ENCODE peak calls at places on chromosomes 11 and 22, in nine cellular contexts. Y, R, T, L, B, M, F, D and O are unnamed samples. For H3K4me1, the result is how much of the 10 kb centered on the place peaks cover.

GRCh38 chr22:50343541-50343935 is 411 bp downstream of the PPP6R2 start:
- DNase-seq in F (no peak), M (no peak), L (no peak), D (no peak), Y (no peak), R (no peak), T (no peak), B (no peak), O (no peak)

GRCh38 chr11:119722281-119722794 is 6.7 kb downstream of the NECTIN1 start:
- DNase-seq in L (no peak), F (no peak), B (no peak), R (no peak), M (no peak), T (no peak), Y (no peak), D (no peak), O (no peak)

GRCh38 chr22:47374901-47375575 is 612.6 kb downstream of the TBC1D22A start:
- DNase-seq in M (no peak), F (no peak), Y (no peak), B (no peak), R (no peak), L (no peak), D (no peak), T (no peak), O (no peak)

GRCh38 chr11:77086521-77087472 is 15.8 kb upstream of the OMP start:
- DNase-seq in F (no peak), T (peak), M (no peak), B (no peak), Y (no peak), R (no peak), D (no peak), L (no peak), O (peak)

GRCh38 chr22:21624880-21625791 is 4.7 kb downstream of the YDJC start:
- DNase-seq in R (no peak), L (no peak), M (no peak), B (no peak), D (no peak), T (no peak), F (peak), Y (no peak), O (no peak)

GRCh38 chr11:124759268-124760204 is 2.6 kb downstream of the ESAM start:
- DNase-seq in L (no peak), D (peak), R (no peak), M (no peak), T (no peak), B (no peak), Y (no peak), F (no peak), O (no peak)

GRCh38 chr11:15118431-15118830 is 3.7 kb downstream of the INSC start:
- DNase-seq in D (no peak), M (no peak), F (no peak), R (no peak), B (no peak), Y (no peak), T (no peak), L (no peak), O (no peak)

GRCh38 chr11:72814831-72815618 is 814 bp downstream of the ATG16L2 start:
- DNase-seq in T (peak), Y (peak), B (peak), L (no peak), M (peak), D (peak), F (peak), R (peak), O (peak)

GRCh38 chr11:23569134-23569533 is 708.9 kb upstream of the CCDC179 start:
- DNase-seq in T (no peak), D (no peak), Y (no peak), R (no peak), F (no peak), M (no peak), B (no peak), L (no peak), O (no peak)

GRCh38 chr11:23574149-23574548 is 713.9 kb upstream of the CCDC179 start:
- DNase-seq in B (no peak), T (no peak), R (no peak), F (no peak), D (no peak), Y (no peak), M (no peak), L (no peak), O (no peak)

GRCh38 chr11:23573430-23573829 is 713.2 kb upstream of the CCDC179 start:
- DNase-seq in D (no peak), F (no peak), B (no peak), L (no peak), M (peak), T (no peak), R (no peak), Y (no peak), O (no peak)

GRCh38 chr11:23569547-23569946 is 709.3 kb upstream of the CCDC179 start:
- DNase-seq in B (no peak), F (no peak), M (no peak), L (no peak), Y (no peak), T (no peak), R (no peak), D (peak), O (no peak)

GRCh38 chr11:23570828-23571227 is 710.6 kb upstream of the CCDC179 start:
- DNase-seq in Y (no peak), T (no peak), R (peak), F (peak), D (peak), B (no peak), L (no peak), M (peak), O (no peak)
- H3K4me1 ChIP-seq in Y (under half), T (under half), R (under half), F (under half), D (under half), B (under half), L (under half), M (under half), O (under half)

GRCh38 chr11:112722876-112723275 is 238.3 kb upstream of the NCAM1 start:
- DNase-seq in F (no peak), B (no peak), Y (no peak), L (no peak), R (no peak), T (no peak), D (no peak), M (no peak), O (no peak)
- H3K4me2 ChIP-seq in F (no peak), B (no peak), Y (no peak), L (no peak), R (no peak), T (no peak), D (no peak), M (no peak), O (no peak)

GRCh38 chr11:86812981-86813380 is 12.6 kb downstream of the PRSS23 start:
- DNase-seq in R (no peak), M (no peak), D (no peak), Y (no peak), T (no peak), B (no peak), L (no peak), F (no peak), O (no peak)

GRCh38 chr11:86815726-86816125 is 15.4 kb downstream of the PRSS23 start:
- DNase-seq in F (no peak), M (no peak), Y (no peak), D (no peak), B (no peak), R (no peak), T (no peak), L (no peak), O (no peak)

GRCh38 chr11:86816251-86816726 is 15.9 kb downstream of the PRSS23 start:
- DNase-seq in F (peak), R (peak), T (no peak), L (no peak), M (peak), D (peak), B (no peak), Y (no peak), O (peak)

GRCh38 chr11:86812322-86812670 is 12.0 kb downstream of the PRSS23 start:
- DNase-seq in T (no peak), D (no peak), L (no peak), B (no peak), F (no peak), M (no peak), R (no peak), Y (no peak), O (no peak)

GRCh38 chr11:86814775-86815174 is 14.4 kb downstream of the PRSS23 start:
- DNase-seq in M (peak), F (peak), D (peak), R (peak), L (no peak), B (no peak), T (no peak), Y (no peak), O (no peak)
- H3K4me1 ChIP-seq in M (under half), F (half or more), D (half or more), R (half or more), L (under half), B (under half), T (under half), Y (half or more), O (under half)

DNA sequence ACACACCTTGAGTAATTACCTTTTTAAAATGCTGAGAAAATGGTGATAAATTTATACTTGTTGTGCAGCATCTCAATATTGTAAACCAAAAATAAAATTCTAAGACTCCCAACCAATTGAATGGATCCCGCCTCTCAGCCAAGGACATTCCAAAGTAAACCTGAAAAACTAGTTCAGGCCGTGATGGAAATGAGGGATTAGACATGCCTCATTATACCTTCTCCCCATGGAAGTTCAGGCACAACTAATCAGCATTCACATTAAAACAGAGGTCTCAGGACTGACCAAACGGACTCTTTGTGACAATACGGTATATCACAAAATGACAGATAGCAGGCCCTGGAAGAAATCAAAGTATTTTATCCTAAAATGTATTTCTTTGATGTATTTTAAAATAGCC is 907.4 kb upstream of the RAG2 start:
- DNase-seq in F (no peak), T (no peak), M (peak), L (no peak), D (no peak), R (peak), B (no peak), Y (no peak), O (no peak)
- H3K4me2 ChIP-seq in F (no peak), T (no peak), M (peak), L (peak), D (no peak), R (peak), B (no peak), Y (no peak), O (peak)

GRCh38 chr22:36238348-36239149 is 778 bp downstream of the APOL2 start:
- DNase-seq in T (no peak), L (no peak), F (peak), D (peak), B (no peak), Y (no peak), R (no peak), M (no peak), O (peak)
- H3K4me1 ChIP-seq in T (half or more), L (under half), F (under half), D (under half), B (under half), Y (under half), R (under half), M (under half), O (under half)

GRCh38 chr22:44201556-44202129 is 20.9 kb downstream of the PARVG start:
- DNase-seq in Y (no peak), R (no peak), T (no peak), B (no peak), D (no peak), L (no peak), F (no peak), M (no peak), O (no peak)

GRCh38 chr22:44202261-44202789 is 21.6 kb downstream of the PARVG start:
- DNase-seq in R (no peak), M (peak), L (no peak), Y (no peak), T (no peak), B (no peak), F (peak), D (no peak), O (peak)

GRCh38 chr22:44199866-44200265 is 19.1 kb downstream of the PARVG start:
- DNase-seq in B (no peak), F (no peak), L (no peak), T (no peak), D (no peak), R (no peak), M (no peak), Y (no peak), O (no peak)

GRCh38 chr22:44200451-44200850 is 19.7 kb downstream of the PARVG start:
- DNase-seq in M (no peak), F (no peak), L (no peak), B (no peak), R (no peak), T (no peak), D (no peak), Y (no peak), O (no peak)

GRCh38 chr22:44200855-44201550 is 20.3 kb downstream of the PARVG start:
- DNase-seq in T (no peak), D (no peak), M (no peak), R (no peak), Y (no peak), B (no peak), L (no peak), F (no peak), O (no peak)
- H3K4me2 ChIP-seq in T (no peak), D (no peak), M (no peak), R (no peak), Y (no peak), B (no peak), L (no peak), F (no peak), O (no peak)

DNA sequence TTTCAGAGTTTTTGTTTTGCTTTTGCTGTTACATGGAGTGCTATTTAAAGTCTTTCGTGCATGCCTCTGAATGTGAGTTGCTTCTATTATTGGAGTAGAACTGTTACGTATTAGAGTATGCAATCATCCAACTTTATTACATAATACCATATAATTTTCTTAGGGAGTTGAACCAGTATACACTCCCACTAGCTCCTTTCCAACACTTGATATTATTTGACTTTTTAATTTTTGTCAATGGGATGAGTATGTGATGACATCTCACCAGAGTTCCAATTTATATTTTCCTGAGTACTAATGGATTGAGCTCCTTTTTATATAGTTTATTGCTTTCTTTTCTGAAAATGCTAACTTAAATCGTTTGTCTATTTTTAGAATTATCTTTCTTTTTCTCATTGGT is 90.9 kb downstream of the GRAMD1B start:
- DNase-seq in D (no peak), R (no peak), F (no peak), T (no peak), L (no peak), B (no peak), Y (no peak), M (no peak), O (no peak)
- H3K4me1 ChIP-seq in D (under half), R (under half), F (under half), T (under half), L (under half), B (under half), Y (under half), M (under half), O (under half)

DNA sequence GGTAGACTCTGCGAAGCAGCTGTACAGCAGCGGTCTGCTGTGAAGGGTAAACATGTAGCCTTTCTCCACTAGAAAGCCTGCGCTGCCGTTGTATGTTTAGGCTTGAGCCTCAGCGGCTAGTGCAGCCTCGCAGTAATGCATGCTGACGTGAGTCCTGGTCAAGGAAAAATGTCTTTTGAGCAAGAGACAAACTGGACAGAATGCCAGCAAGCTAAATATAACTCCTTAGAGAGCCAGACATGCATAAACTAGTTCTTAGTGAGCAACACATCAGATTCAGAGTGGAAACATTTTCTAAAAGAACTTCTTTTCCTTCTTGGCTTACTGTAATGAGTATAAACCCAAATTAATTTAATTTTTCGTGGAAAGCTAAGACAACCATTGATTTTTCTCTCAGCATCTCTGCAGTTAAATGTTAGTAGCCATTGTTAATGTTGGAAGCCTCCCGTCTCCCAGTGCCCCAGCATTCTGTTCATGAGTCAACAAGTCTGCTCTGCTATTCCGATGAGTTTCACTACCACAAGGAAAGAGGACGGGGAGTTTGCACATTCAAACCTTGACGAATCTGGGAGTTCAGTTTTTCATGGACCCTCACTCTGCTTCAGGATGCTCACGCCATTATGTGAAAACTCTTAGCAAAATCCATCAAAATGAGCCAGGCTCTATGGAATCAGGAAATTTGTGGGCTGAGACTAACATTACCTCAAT is 51.4 kb downstream of the JAM3 start:
- DNase-seq in M (peak), B (no peak), R (no peak), L (no peak), F (peak), Y (no peak), T (no peak), D (peak), O (peak)
- H3K4me2 ChIP-seq in M (peak), B (no peak), R (no peak), L (peak), F (peak), Y (no peak), T (no peak), D (peak), O (peak)

GRCh38 chr22:38700789-38701628 is at the start of gene JOSD1:
- DNase-seq in M (peak), R (peak), F (peak), L (peak), Y (peak), D (peak), T (peak), B (peak), O (peak)
- H3K4me1 ChIP-seq in M (under half), R (under half), F (under half), L (under half), Y (under half), D (under half), T (half or more), B (under half), O (under half)